ENCODE peak calls at places on chromosomes 12 and 14, in nine cellular contexts. O is stimulated activated naive CD4-positive, alpha-beta T cell treated with Interleukin-2 at 50 U/mL for 16 hours; P is HS-5; G is left ventricle myocardium inferior; F is epithelial cell of prostate; C is left lobe of liver; R is AG04449; W is activated T-cell treated with anti-CD3 and anti-CD28 coated beads for 48 hours; Z is HFFc6. V is an unnamed sample.

GRCh38 chr12:24909667-24910066 is 39.2 kb downstream of the BCAT1 start:
- DNase-seq in O (no peak), P (peak; percentile 64), G (peak; percentile 38), F (peak; percentile 89), C (no peak), R (peak; percentile 70), W (no peak), Z (peak; percentile 95), V (no peak)

GRCh38 chr14:77120771-77121743 is 20.5 kb downstream of the ZDHHC22 start:
- DNase-seq in O (peak; percentile 12), P (no peak), G (no peak), F (no peak), C (no peak), R (no peak), W (no peak), Z (no peak), V (no peak)

GRCh38 chr14:63388766-63389431 is 70.2 kb upstream of the GPHB5 start:
- DNase-seq in O (peak; percentile 16), P (no peak), G (peak; percentile 53), F (no peak), C (peak; percentile 55), R (no peak), W (peak; percentile 43), Z (peak; percentile 44), V (peak; percentile 65)

GRCh38 chr12:62625238-62625637 is 158.6 kb downstream of the MON2 start:
- DNase-seq in O (no peak), P (no peak), G (no peak), F (no peak), C (peak; percentile 68), R (no peak), W (no peak), Z (no peak), V (no peak)

GRCh38 chr12:108694812-108695278 is 36.5 kb downstream of the CORO1C start:
- DNase-seq in O (peak; percentile 1), P (no peak), G (no peak), F (no peak), C (no peak), R (no peak), W (peak; percentile 30), Z (peak; percentile 53), V (peak; percentile 21)

GRCh38 chr12:27001663-27002062 is 12.5 kb downstream of the TM7SF3 start:
- DNase-seq in O (no peak), P (no peak), G (no peak), F (no peak), C (no peak), R (no peak), W (no peak), Z (no peak), V (no peak)

GRCh38 chr12:19014243-19014642 is 115.3 kb upstream of the PLEKHA5 start:
- DNase-seq in O (no peak), P (no peak), G (no peak), F (no peak), C (no peak), R (no peak), W (no peak), Z (no peak), V (no peak)

GRCh38 chr12:106960443-106960842 is 4.7 kb downstream of the TMEM263 start:
- DNase-seq in O (no peak), P (no peak), G (no peak), F (no peak), C (no peak), R (no peak), W (no peak), Z (no peak), V (no peak)

GRCh38 chr12:95590775-95591174 is 39.5 kb upstream of the USP44 start:
- DNase-seq in O (no peak), P (no peak), G (no peak), F (no peak), C (no peak), R (no peak), W (no peak), Z (no peak), V (no peak)

GRCh38 chr14:90624732-90625444 is 191.3 kb downstream of the TTC7B start:
- DNase-seq in O (no peak), P (no peak), G (no peak), F (no peak), C (no peak), R (no peak), W (no peak), Z (no peak), V (no peak)

GRCh38 chr12:101761347-101761746 is 22.1 kb upstream of the SYCP3 start:
- DNase-seq in O (no peak), P (no peak), G (no peak), F (no peak), C (no peak), R (peak; percentile 52), W (no peak), Z (no peak), V (no peak)

GRCh38 chr12:22993639-22994038 is 368.7 kb downstream of the ETNK1 start:
- DNase-seq in O (no peak), P (no peak), G (no peak), F (peak; percentile 46), C (no peak), R (no peak), W (no peak), Z (no peak), V (no peak)

GRCh38 chr14:77059276-77059934 is 30.9 kb upstream of the IRF2BPL start:
- DNase-seq in O (peak; percentile 33), P (no peak), G (no peak), F (no peak), C (no peak), R (no peak), W (no peak), Z (peak; percentile 94), V (no peak)

GRCh38 chr12:10940389-10940788 is 1.3 kb upstream of the TAS2R14 start:
- DNase-seq in O (no peak), P (peak; percentile 80), G (no peak), F (peak; percentile 88), C (no peak), R (peak; percentile 70), W (no peak), Z (peak; percentile 81), V (no peak)

GRCh38 chr14:55470025-55470424 is 29.6 kb upstream of the TBPL2 start:
- DNase-seq in O (no peak), P (no peak), G (no peak), F (no peak), C (no peak), R (no peak), W (no peak), Z (no peak), V (no peak)

GRCh38 chr14:105088812-105089745 is 23.8 kb upstream of the GPR132 start:
- DNase-seq in O (no peak), P (no peak), G (no peak), F (no peak), C (peak; percentile 44), R (no peak), W (no peak), Z (no peak), V (no peak)

GRCh38 chr14:55271572-55272414 is 572 bp downstream of the FBXO34 start:
- DNase-seq in O (peak; percentile 44), P (no peak), G (peak; percentile 56), F (peak; percentile 26), C (peak; percentile 73), R (peak; percentile 19), W (peak; percentile 39), Z (peak; percentile 74), V (peak; percentile 48)

GRCh38 chr12:7995266-7995963 is 37.1 kb upstream of the FOXJ2 start:
- DNase-seq in O (peak; percentile 85), P (peak; percentile 94), G (peak; percentile 69), F (no peak), C (peak; percentile 74), R (peak; percentile 65), W (peak; percentile 75), Z (peak; percentile 92), V (peak; percentile 85)

GRCh38 chr12:26251600-26251999 is 56.2 kb downstream of the SSPN start:
- DNase-seq in O (no peak), P (no peak), G (peak; percentile 58), F (no peak), C (no peak), R (no peak), W (no peak), Z (no peak), V (no peak)

GRCh38 chr14:60972295-60972694 is 8.6 kb downstream of the TRMT5 start:
- DNase-seq in O (no peak), P (no peak), G (no peak), F (no peak), C (no peak), R (no peak), W (no peak), Z (no peak), V (no peak)

GRCh38 chr12:98211914-98212695 is 303.3 kb upstream of the TMPO start:
- DNase-seq in O (no peak), P (no peak), G (no peak), F (no peak), C (no peak), R (no peak), W (no peak), Z (no peak), V (no peak)

GRCh38 chr14:23055621-23056256 is 1.6 kb downstream of the CDH24 start:
- DNase-seq in O (no peak), P (no peak), G (no peak), F (no peak), C (no peak), R (no peak), W (no peak), Z (no peak), V (no peak)

GRCh38 chr14:76761198-76761848 is at the start of gene VASH1:
- DNase-seq in O (peak; percentile 57), P (peak; percentile 23), G (peak; percentile 82), F (no peak), C (peak; percentile 52), R (no peak), W (peak; percentile 66), Z (peak; percentile 57), V (peak; percentile 58)

GRCh38 chr12:5295966-5296365 is 135.9 kb upstream of the NTF3 start:
- DNase-seq in O (no peak), P (no peak), G (no peak), F (no peak), C (no peak), R (no peak), W (no peak), Z (no peak), V (no peak)

GRCh38 chr12:116887244-116887643 is 6.0 kb upstream of the HRK start:
- DNase-seq in O (no peak), P (no peak), G (no peak), F (no peak), C (no peak), R (no peak), W (no peak), Z (no peak), V (no peak)

GRCh38 chr12:46661161-46661845 is 164.5 kb downstream of the SLC38A4 start:
- DNase-seq in O (no peak), P (peak; percentile 64), G (no peak), F (no peak), C (no peak), R (peak; percentile 67), W (no peak), Z (peak; percentile 88), V (no peak)

GRCh38 chr14:89956294-89957009 is 725 bp downstream of the TDP1 start:
- DNase-seq in O (peak; percentile 90), P (peak; percentile 74), G (peak; percentile 23), F (peak; percentile 68), C (no peak), R (peak; percentile 31), W (peak; percentile 84), Z (peak; percentile 91), V (peak; percentile 85)

GRCh38 chr12:5232291-5232690 is 188.6 kb downstream of the KCNA5 start:
- DNase-seq in O (no peak), P (no peak), G (no peak), F (no peak), C (no peak), R (no peak), W (no peak), Z (no peak), V (no peak)

GRCh38 chr12:19002192-19002591 is 127.3 kb upstream of the PLEKHA5 start:
- DNase-seq in O (no peak), P (no peak), G (no peak), F (no peak), C (no peak), R (no peak), W (no peak), Z (no peak), V (no peak)

GRCh38 chr12:51591020-51591901 is at the start of gene SCN8A:
- DNase-seq in O (peak; percentile 40), P (no peak), G (peak; percentile 23), F (no peak), C (peak; percentile 55), R (no peak), W (peak; percentile 41), Z (peak; percentile 45), V (peak; percentile 68)

GRCh38 chr12:93634416-93634815 is 42.8 kb upstream of the CRADD start:
- DNase-seq in O (no peak), P (peak; percentile 9), G (no peak), F (no peak), C (no peak), R (no peak), W (no peak), Z (no peak), V (no peak)

V was measured in activated naive CD4-positive, alpha-beta T cell treated with anti-CD3 and anti-CD28 coated beads, Interleukin-2, amount 50 U/mL, for 16 hours.